ENCODE peak calls at places on chromosomes 1 and 21, in six cellular contexts. O, A, V, L, X and I are unnamed samples.

GRCh38 chr1:227947678-227948492 is at the start of gene WNT9A:
- DNase-seq in O (peak; percentile 75), A (no peak), V (no peak), L (no peak), X (peak; percentile 66), I (peak; percentile 86)

GRCh38 chr1:175984057-175984812 is 222.9 kb downstream of the COP1 start:
- DNase-seq in O (no peak), A (no peak), V (no peak), L (no peak), X (no peak), I (no peak)

GRCh38 chr1:81432089-81432488 is 368.6 kb upstream of the ADGRL2 start:
- DNase-seq in O (no peak), A (no peak), V (no peak), L (no peak), X (no peak), I (no peak)

GRCh38 chr1:3552176-3552575 is 59.1 kb downstream of the MEGF6 start:
- DNase-seq in O (no peak), A (no peak), V (no peak), L (no peak), X (no peak), I (no peak)

GRCh38 chr1:212777166-212777565 is 14.4 kb downstream of the NSL1 start:
- DNase-seq in O (no peak), A (no peak), V (no peak), L (no peak), X (no peak), I (no peak)

GRCh38 chr1:163071381-163072255 is 2.5 kb downstream of the RGS4 start:
- DNase-seq in O (peak; percentile 61), A (peak; percentile 36), V (no peak), L (peak; percentile 73), X (peak; percentile 53), I (peak; percentile 77)

GRCh38 chr21:25560151-25560783 is 47.0 kb downstream of the MRPL39 start:
- DNase-seq in O (peak; percentile 68), A (no peak), V (no peak), L (no peak), X (no peak), I (no peak)

GRCh38 chr1:204578867-204579664 is 62.9 kb downstream of the MDM4 start:
- DNase-seq in O (no peak), A (no peak), V (no peak), L (peak; percentile 87), X (peak; percentile 33), I (no peak)

GRCh38 chr21:36163780-36164426 is 7.3 kb downstream of the DOP1B start:
- DNase-seq in O (no peak), A (no peak), V (no peak), L (no peak), X (no peak), I (no peak)

GRCh38 chr1:55816456-55816794 is 601.3 kb upstream of the USP24 start:
- DNase-seq in O (no peak), A (no peak), V (no peak), L (peak; percentile 88), X (no peak), I (no peak)

GRCh38 chr1:229843627-229844238 is 217.7 kb downstream of the URB2 start:
- DNase-seq in O (no peak), A (no peak), V (no peak), L (no peak), X (peak; percentile 60), I (peak; percentile 71)

GRCh38 chr1:53777272-53777671 is 38.3 kb upstream of the GLIS1 start:
- DNase-seq in O (no peak), A (no peak), V (no peak), L (no peak), X (no peak), I (no peak)

GRCh38 chr1:53783056-53783455 is 44.1 kb upstream of the GLIS1 start:
- DNase-seq in O (no peak), A (no peak), V (no peak), L (no peak), X (no peak), I (no peak)

DNA sequence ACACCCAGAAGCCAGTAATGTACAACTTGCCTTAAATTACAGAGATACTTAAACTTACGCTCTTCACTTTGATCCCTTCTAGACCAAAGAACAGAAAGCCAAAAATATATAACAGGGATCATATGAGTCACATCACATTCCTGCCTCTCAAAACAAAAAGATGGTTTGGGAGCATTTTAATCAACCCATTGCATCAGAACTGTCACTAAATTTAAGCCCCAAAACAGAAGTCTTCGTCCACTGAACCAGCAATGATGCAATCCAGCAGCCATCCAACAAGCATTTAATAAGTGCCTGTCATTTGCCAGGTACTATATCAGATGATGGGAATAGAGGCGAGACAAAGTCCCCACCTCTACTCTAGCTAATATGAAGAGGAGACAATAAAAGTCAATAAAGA is 42.7 kb upstream of the GLIS1 start:
- DNase-seq in O (no peak), A (no peak), V (no peak), L (no peak), X (no peak), I (no peak)
- H3K4me1 ChIP-seq in O (no peaks in the 10 kb centered on the region), A (no peaks in the 10 kb centered on the region), V (no peaks in the 10 kb centered on the region), L (no peaks in the 10 kb centered on the region), X (no peaks in the 10 kb centered on the region), I (no peaks in the 10 kb centered on the region)

GRCh38 chr1:232508161-232508661 is 121.7 kb downstream of the SIPA1L2 start:
- DNase-seq in O (no peak), A (no peak), V (no peak), L (no peak), X (no peak), I (no peak)
- H3K27ac ChIP-seq in O (no peak overlapping the region), A (no peak overlapping the region), V (peak overlapping the region; percentile 32), L (no peak overlapping the region), X (no peak overlapping the region), I (no peak overlapping the region)

GRCh38 chr1:112718691-112719418 is 3.7 kb upstream of the PPM1J start:
- DNase-seq in O (peak; percentile 93), A (no peak), V (no peak), L (peak; percentile 36), X (peak; percentile 78), I (peak; percentile 93)

GRCh38 chr1:112723511-112723839 is 8.3 kb upstream of the PPM1J start:
- DNase-seq in O (no peak), A (no peak), V (no peak), L (no peak), X (no peak), I (no peak)

GRCh38 chr1:112721966-112722524 is 6.9 kb upstream of the PPM1J start:
- DNase-seq in O (no peak), A (no peak), V (no peak), L (no peak), X (no peak), I (no peak)

GRCh38 chr1:112719706-112720105 is 4.6 kb upstream of the PPM1J start:
- DNase-seq in O (no peak), A (no peak), V (no peak), L (no peak), X (no peak), I (no peak)

GRCh38 chr1:112722601-112723510 is 7.7 kb upstream of the PPM1J start:
- DNase-seq in O (no peak), A (no peak), V (no peak), L (no peak), X (peak; percentile 44), I (peak; percentile 52)
- H3K4me3 ChIP-seq in O (peak overlapping the region; percentile 21), A (peak overlapping the region; percentile 37), V (no peak overlapping the region), L (no peak overlapping the region), X (peak overlapping the region; percentile 7), I (no peak overlapping the region)

DNA sequence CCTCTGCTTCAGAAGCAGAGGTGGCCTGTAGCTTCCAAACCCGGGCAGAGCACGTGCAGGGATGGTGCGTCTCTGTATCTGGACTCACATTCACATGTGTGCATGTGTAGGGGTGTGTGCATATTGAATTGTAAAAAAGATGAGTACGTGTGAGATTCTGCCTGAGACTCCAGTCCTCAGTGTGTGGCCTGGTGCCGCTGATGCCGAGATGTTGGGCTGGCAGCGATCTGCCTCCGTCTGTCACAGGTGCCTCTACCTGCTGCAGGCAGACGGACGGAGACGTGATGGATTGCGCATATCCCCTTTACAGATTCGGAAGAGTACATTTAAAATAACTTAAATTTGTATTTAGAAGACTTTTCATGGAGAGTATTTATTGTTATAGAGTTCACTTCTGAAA is 53.6 kb downstream of the ADARB1 start:
- DNase-seq in O (no peak), A (no peak), V (no peak), L (no peak), X (no peak), I (no peak)
- H3K4me1 ChIP-seq in O (peaks cover 43% of the 10 kb centered on the region), A (peaks cover 39% of the 10 kb centered on the region), V (peaks cover 13% of the 10 kb centered on the region), L (no peaks in the 10 kb centered on the region), X (peaks cover 15% of the 10 kb centered on the region), I (no peaks in the 10 kb centered on the region)

DNA sequence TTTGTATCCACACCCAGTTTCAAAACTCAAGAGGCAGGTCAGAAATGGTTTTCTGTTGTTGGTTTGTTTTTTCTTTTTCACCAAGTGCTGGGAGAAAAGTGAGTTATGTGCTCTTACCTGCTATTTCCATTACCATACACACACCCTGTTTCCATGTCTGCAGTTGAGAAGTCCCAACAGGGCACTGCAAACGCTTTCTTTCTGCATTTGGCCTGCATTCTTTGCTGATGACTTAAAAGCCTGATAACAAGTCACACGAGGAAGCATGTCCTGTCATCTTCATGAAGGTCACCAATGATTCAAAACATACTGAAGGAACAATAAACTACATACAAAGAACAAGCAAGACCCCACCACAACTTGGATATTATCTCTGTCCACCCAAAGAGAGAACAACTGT is 24.8 kb upstream of the KCNE1 start:
- DNase-seq in O (no peak), A (no peak), V (no peak), L (no peak), X (no peak), I (peak; percentile 61)
- H3K27ac ChIP-seq in O (no peak overlapping the region), A (no peak overlapping the region), V (no peak overlapping the region), L (no peak overlapping the region), X (no peak overlapping the region), I (peak overlapping the region; percentile 87)